ENCODE peak calls at places on chromosomes 11 and 22, in seven cellular contexts. C, S, N, U, J, B and T are unnamed samples.
A peak's percentile ranks its signal among the peaks of the same experiment; 100 is the strongest.

GRCh38 chr11:44274404-44274803 is 35.5 kb downstream of the ALX4 start:
- DNase-seq in S (no peak), U (no peak), J (no peak), C (no peak), B (no peak), N (no peak), T (no peak)

GRCh38 chr11:12531681-12532080 is 142.5 kb upstream of the TEAD1 start:
- DNase-seq in B (no peak), S (no peak), J (no peak), N (no peak), C (no peak), U (no peak), T (no peak)

GRCh38 chr11:133300666-133301065 is 231.6 kb downstream of the OPCML start:
- DNase-seq in S (no peak), N (no peak), B (no peak), J (no peak), C (no peak), U (no peak), T (no peak)

GRCh38 chr11:15897211-15897960 is 459.0 kb downstream of the SOX6 start:
- DNase-seq in N (no peak), B (no peak), U (peak; percentile 61), C (peak; percentile 51), J (peak; percentile 56), S (no peak), T (no peak)

GRCh38 chr11:34823639-34824038 is 92.5 kb downstream of the APIP start:
- DNase-seq in J (no peak), N (no peak), S (no peak), C (no peak), U (no peak), B (no peak), T (no peak)

GRCh38 chr11:78741794-78742193 is 167.1 kb upstream of the NARS2 start:
- DNase-seq in N (no peak), B (no peak), U (no peak), S (no peak), C (no peak), J (no peak), T (no peak)

GRCh38 chr22:30392661-30393321 is 4.0 kb upstream of the SEC14L2 start:
- DNase-seq in B (no peak), N (no peak), U (no peak), C (no peak), S (no peak), J (no peak), T (no peak)

GRCh38 chr11:27471588-27472397 is 797 bp downstream of the LGR4 start:
- DNase-seq in N (peak; percentile 55), S (no peak), C (peak; percentile 32), U (peak; percentile 19), B (peak; percentile 16), J (no peak), T (no peak)

GRCh38 chr11:3840289-3840869 is 380 bp downstream of the RHOG start:
- DNase-seq in B (peak; percentile 26), U (no peak), S (no peak), N (no peak), J (no peak), C (no peak), T (no peak)

GRCh38 chr22:17578129-17578754 is 14.9 kb downstream of the SLC25A18 start:
- DNase-seq in C (peak; percentile 68), J (no peak), S (no peak), B (peak; percentile 50), N (peak; percentile 76), U (peak; percentile 69), T (peak; percentile 42)

GRCh38 chr22:39095971-39096370 is 1.1 kb upstream of the APOBEC3H start:
- DNase-seq in U (no peak), C (no peak), N (peak; percentile 1), J (no peak), B (no peak), S (no peak), T (no peak)

GRCh38 chr22:39094717-39095389 is 2.2 kb upstream of the APOBEC3H start:
- DNase-seq in C (no peak), S (no peak), N (peak; percentile 32), J (no peak), B (no peak), U (no peak), T (no peak)

GRCh38 chr22:39098576-39098975 is 1.5 kb downstream of the APOBEC3H start:
- DNase-seq in U (no peak), B (no peak), C (no peak), J (no peak), N (peak; percentile 6), S (no peak), T (no peak)

GRCh38 chr22:39098026-39098425 is 982 bp downstream of the APOBEC3H start:
- DNase-seq in B (no peak), S (no peak), U (no peak), N (peak; percentile 28), C (no peak), J (no peak), T (no peak)

DNA sequence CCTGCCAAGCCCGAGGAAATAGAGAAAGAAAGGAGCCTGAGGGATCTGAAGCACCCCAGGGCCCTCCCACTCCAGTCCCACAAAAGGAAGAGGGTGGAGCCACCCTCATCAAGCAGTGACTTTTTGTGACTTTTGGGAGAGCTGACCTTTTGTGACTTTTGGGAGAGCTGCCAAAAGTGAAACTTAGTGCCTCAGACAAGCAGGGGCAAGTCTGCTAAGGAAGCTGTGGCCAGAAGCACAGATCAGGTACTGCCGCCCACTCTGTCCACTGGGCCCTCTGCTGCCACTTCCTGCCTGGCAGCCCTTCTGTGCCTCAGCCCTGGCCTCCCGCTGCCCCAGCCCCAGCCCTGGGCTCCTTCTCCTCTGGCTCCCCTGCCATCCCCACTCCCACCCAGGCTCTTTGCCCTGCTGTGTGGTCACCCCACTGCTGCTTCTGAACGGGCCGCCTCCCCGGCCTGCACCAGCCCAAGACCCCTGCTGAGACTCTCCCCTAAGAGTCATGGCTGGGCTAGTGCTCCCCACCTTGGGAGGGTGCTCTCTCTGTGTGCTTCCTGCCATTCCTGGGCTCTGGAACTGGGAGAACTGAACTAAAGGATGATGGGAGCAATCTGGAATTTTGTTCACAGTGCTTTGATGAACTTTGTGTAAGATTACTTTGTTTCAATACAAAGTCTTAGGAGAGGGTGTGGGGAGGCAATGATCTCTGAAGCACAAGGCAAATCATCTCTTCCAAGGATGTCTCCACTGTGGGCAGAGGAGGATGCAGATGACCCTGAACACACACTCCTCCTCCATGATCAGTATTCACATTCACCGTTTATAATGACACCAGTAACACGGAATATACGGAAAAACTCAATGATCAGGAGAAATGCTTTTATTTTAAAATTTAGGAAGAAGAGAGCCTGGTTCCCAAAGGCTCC is at the start of gene APOBEC3H:
- DNase-seq in C (peak; percentile 9), B (peak; percentile 47), N (peak; percentile 44), U (no peak), J (no peak), S (no peak), T (no peak)
- H3K4me3 ChIP-seq in C (no peak within 1 kb of the TSS), B (peak within 1 kb of the TSS; percentile 26), N (no peak within 1 kb of the TSS), U (no peak within 1 kb of the TSS), J (no peak within 1 kb of the TSS), S (no peak within 1 kb of the TSS), T (no peak within 1 kb of the TSS)

DNA sequence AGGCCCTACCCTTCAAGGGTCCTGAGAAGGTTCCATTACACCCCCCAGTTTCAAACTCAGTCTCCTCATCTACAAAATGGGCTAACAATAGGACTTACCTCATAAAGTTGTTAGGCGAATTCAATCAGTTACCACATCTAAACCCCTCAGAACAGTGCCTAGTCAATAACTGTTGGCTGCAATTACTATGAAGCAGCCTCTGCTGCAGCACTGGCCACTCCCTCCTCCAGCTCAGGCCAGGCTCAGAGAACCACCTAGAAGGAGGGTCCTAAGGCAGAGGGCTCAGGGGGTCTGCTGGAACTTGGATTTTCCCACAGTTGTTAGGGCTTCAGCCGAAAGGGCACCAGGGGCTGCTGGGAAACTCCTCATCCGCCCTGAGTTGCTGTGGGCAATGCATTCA is 4.7 kb downstream of the FADS3 start:
- DNase-seq in B (no peak), C (no peak), S (no peak), N (no peak), J (no peak), U (no peak), T (no peak)
- TF ChIP-seq CTCF in B (no peak), C (no peak), S (no peak), N (no peak), J (no peak), U (no peak), T (no peak)

GRCh38 chr11:65491163-65491465 is 7.7 kb upstream of the MALAT1 start:
- DNase-seq in U (no peak), B (no peak), S (no peak), N (no peak), C (peak; percentile 53), J (no peak), T (no peak)
- H3K4me3 ChIP-seq in U (no peak overlapping the region), B (no peak overlapping the region), S (no peak overlapping the region), N (peak overlapping the region; percentile 42), C (no peak overlapping the region), J (no peak overlapping the region), T (no peak overlapping the region)

GRCh38 chr11:63592975-63593395 is 21.2 kb downstream of the PLAAT3 start:
- DNase-seq in C (peak; percentile 56), J (no peak), S (no peak), B (no peak), N (no peak), U (peak; percentile 45), T (peak; percentile 30)
- TF ChIP-seq CTCF in C (peak; percentile 79), J (peak; percentile 75), S (no peak), B (peak; percentile 44), N (peak; percentile 37), U (peak; percentile 61), T (peak; percentile 78)

GRCh38 chr22:39996732-39997131 is 2.0 kb downstream of the FAM83F start:
- DNase-seq in U (no peak), N (no peak), C (no peak), S (no peak), J (no peak), B (no peak), T (no peak)

GRCh38 chr22:39994566-39995345 is at the start of gene FAM83F:
- DNase-seq in J (no peak), C (no peak), B (no peak), U (no peak), N (no peak), S (no peak), T (no peak)

GRCh38 chr22:39997421-39997820 is 2.7 kb downstream of the FAM83F start:
- DNase-seq in B (no peak), S (no peak), U (no peak), N (no peak), J (no peak), C (no peak), T (no peak)

GRCh38 chr22:39994046-39994565 is 648 bp upstream of the FAM83F start:
- DNase-seq in J (no peak), S (no peak), B (no peak), U (no peak), C (no peak), N (no peak), T (no peak)

GRCh38 chr22:39995346-39996252 is 845 bp downstream of the FAM83F start:
- DNase-seq in N (no peak), J (no peak), U (no peak), C (no peak), B (no peak), S (no peak), T (no peak)
- H3K4me3 ChIP-seq in N (peak overlapping the region; percentile 38), J (peak overlapping the region; percentile 50), U (no peak overlapping the region), C (no peak overlapping the region), B (peak overlapping the region; percentile 36), S (peak overlapping the region; percentile 20), T (no peak overlapping the region)

DNA sequence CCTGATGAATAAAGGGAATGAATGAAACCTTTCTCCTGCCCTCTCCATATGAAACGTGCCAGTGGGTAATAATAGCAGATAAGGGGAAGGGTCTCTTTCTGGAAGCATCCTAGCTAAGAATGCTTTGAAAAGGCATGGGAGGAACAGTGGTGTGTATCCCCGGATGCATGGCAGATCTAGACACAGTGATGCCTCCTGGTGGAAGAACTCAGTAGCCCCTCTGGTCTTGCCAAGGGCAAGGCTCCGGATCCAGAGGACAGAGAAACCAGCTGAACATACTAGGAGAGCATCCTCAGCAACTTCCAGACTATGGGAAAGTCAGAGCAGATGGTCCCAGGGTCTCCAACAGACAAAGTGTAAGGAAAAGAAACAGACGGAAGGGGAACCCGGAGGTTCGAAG is 6.4 kb downstream of the BAIAP2L2 start:
- DNase-seq in C (peak; percentile 25), B (no peak), S (no peak), N (peak; percentile 54), U (peak; percentile 40), J (no peak), T (no peak)
- TF ChIP-seq CTCF in C (peak; percentile 46), B (peak; percentile 22), S (no peak), N (peak; percentile 47), U (peak; percentile 48), J (peak; percentile 59), T (peak; percentile 43)